ENCODE peak calls at places on chromosomes 7 and 10, in ten cellular contexts. W is right cardiac atrium; N is GM23248; D is pancreas; P is CD4-positive, alpha-beta memory T cell; M is upper lobe of right lung; R is A673; Z is neural progenitor cell; E is left ventricle myocardium inferior; J is CD8-positive, alpha-beta T cell. Q is an unnamed sample. For H3K4me1, the result is how much of the 10 kb centered on the place peaks cover.

GRCh38 chr10:123135415-123136141 is at the start of gene HMX3:
- DNase-seq in W (peak), N (peak), D (no peak), P (peak), M (no peak), R (peak), Z (peak), E (no peak), J (peak), Q (no peak)

GRCh38 chr7:149355390-149356048 is 93.5 kb downstream of the ZNF783 start:
- DNase-seq in W (no peak), N (no peak), D (no peak), P (no peak), M (no peak), R (peak), Z (peak), E (no peak), J (no peak), Q (no peak)

GRCh38 chr7:100692578-100692961 is 1.5 kb downstream of the GIGYF1 start:
- DNase-seq in W (no peak), N (no peak), D (no peak), P (no peak), M (no peak), R (no peak), Z (no peak), E (no peak), J (no peak), Q (no peak)

GRCh38 chr10:59805043-59805442 is 51.8 kb upstream of the MRLN start:
- DNase-seq in W (no peak), N (peak), D (no peak), P (no peak), M (no peak), R (peak), Z (peak), E (no peak), J (no peak), Q (no peak)

GRCh38 chr7:78019457-78020130 is 221.0 kb downstream of the PHTF2 start:
- DNase-seq in W (peak), N (peak), D (peak), P (peak), M (peak), R (peak), Z (peak), E (peak), J (peak), Q (peak)

GRCh38 chr10:66931949-66932343 is 6.1 kb downstream of the LRRTM3 start:
- DNase-seq in W (no peak), N (no peak), D (no peak), P (no peak), M (no peak), R (no peak), Z (no peak), E (no peak), J (no peak), Q (no peak)

GRCh38 chr10:49606981-49607535 is 3.1 kb upstream of the SLC18A3 start:
- DNase-seq in W (peak), N (peak), D (peak), P (peak), M (peak), R (peak), Z (peak), E (peak), J (peak), Q (no peak)

GRCh38 chr10:75126277-75126676 is 14.8 kb downstream of the SAMD8 start:
- DNase-seq in W (no peak), N (peak), D (no peak), P (no peak), M (no peak), R (no peak), Z (no peak), E (no peak), J (no peak), Q (no peak)

GRCh38 chr10:71431945-71432905 is 35.5 kb downstream of the CDH23 start:
- DNase-seq in W (no peak), N (no peak), D (no peak), P (no peak), M (no peak), R (peak), Z (peak), E (no peak), J (no peak), Q (no peak)

GRCh38 chr7:155001756-155002410 is 1.0 kb downstream of the PAXIP1 start:
- DNase-seq in W (no peak), N (peak), D (no peak), P (peak), M (no peak), R (peak), Z (no peak), E (no peak), J (peak), Q (no peak)

DNA sequence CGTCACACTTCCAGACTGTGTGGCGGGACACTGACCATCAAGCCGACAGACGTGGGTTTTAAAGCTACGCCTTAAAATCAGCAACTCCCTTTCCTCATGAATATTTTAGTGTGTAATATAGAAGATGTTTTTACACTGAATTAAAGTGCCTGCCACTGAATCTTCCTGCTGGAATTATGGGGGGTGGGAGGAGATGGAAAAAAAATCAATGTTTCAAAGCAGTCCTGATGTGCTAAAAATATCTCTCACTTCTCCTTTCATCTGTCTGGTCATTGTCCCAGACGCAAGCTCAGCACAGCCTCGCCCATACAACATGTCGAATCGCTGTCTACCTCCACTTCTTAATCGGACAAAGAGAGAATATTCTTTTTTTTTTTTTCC is 165.1 kb upstream of the KLF14 start:
- DNase-seq in W (no peak), N (no peak), D (no peak), P (no peak), M (no peak), R (no peak), Z (no peak), E (no peak), J (no peak), Q (no peak)
- H3K4me1 ChIP-seq in W (under half), N (half or more), D (under half), P (half or more), M (half or more), R (half or more), Z (under half), E (half or more), J (under half), Q (under half)

DNA sequence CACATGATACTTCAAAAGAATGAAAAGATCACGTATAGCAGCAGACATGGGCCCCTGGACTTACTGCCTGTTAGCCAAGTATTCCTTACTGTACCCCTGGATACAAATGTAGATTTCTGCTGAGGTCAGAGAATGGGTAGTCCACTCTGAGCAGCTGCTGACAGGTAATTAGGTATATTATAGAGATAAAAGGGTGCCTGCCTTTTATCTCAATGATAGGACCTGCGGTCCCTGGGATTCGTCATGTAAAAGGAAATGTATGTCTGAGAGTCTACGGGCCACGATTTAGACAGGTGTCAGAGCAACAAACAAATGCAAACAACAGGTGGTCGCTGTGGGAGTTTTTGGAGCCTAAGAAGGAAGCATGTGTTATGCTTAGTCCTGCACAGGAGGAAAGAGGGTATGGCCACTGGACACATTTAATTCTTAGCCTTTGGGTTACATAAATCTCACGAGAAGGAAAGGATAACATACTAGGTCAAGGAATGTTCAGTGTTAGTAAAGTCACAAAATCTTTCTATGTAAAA is 69.3 kb downstream of the VOPP1 start:
- DNase-seq in W (no peak), N (no peak), D (no peak), P (no peak), M (no peak), R (no peak), Z (no peak), E (no peak), J (no peak), Q (no peak)
- H3K4me1 ChIP-seq in W (under half), N (under half), D (under half), P (half or more), M (under half), R (under half), Z (under half), E (half or more), J (under half), Q (under half)

GRCh38 chr7:7207876-7208275 is 25.5 kb downstream of the C1GALT1 start:
- DNase-seq in W (no peak), N (no peak), D (no peak), P (no peak), M (no peak), R (no peak), Z (no peak), E (no peak), J (no peak), Q (no peak)

GRCh38 chr7:7212612-7213011 is 30.3 kb downstream of the C1GALT1 start:
- DNase-seq in W (no peak), N (peak), D (no peak), P (no peak), M (no peak), R (no peak), Z (peak), E (no peak), J (no peak), Q (no peak)

GRCh38 chr7:7210475-7211237 is 28.3 kb downstream of the C1GALT1 start:
- DNase-seq in W (no peak), N (no peak), D (no peak), P (no peak), M (no peak), R (no peak), Z (no peak), E (no peak), J (no peak), Q (no peak)

GRCh38 chr7:7208524-7208923 is 26.2 kb downstream of the C1GALT1 start:
- DNase-seq in W (no peak), N (no peak), D (no peak), P (no peak), M (no peak), R (no peak), Z (no peak), E (no peak), J (no peak), Q (no peak)

GRCh38 chr7:7209412-7210050 is 27.2 kb downstream of the C1GALT1 start:
- DNase-seq in W (no peak), N (no peak), D (no peak), P (no peak), M (no peak), R (no peak), Z (no peak), E (no peak), J (no peak), Q (no peak)
- H3K4me1 ChIP-seq in W (under half), N (under half), D (under half), P (under half), M (under half), R (under half), Z (under half), E (under half), J (under half), Q (under half)

GRCh38 chr10:6300784-6301180 is 98.0 kb downstream of the PFKFB3 start:
- DNase-seq in W (no peak), N (no peak), D (no peak), P (no peak), M (no peak), R (no peak), Z (no peak), E (no peak), J (no peak), Q (no peak)

GRCh38 chr10:6300106-6300783 is 97.5 kb downstream of the PFKFB3 start:
- DNase-seq in W (no peak), N (peak), D (no peak), P (peak), M (no peak), R (peak), Z (no peak), E (no peak), J (peak), Q (no peak)

GRCh38 chr10:6299743-6300105 is 97.0 kb downstream of the PFKFB3 start:
- DNase-seq in W (no peak), N (no peak), D (no peak), P (no peak), M (no peak), R (no peak), Z (no peak), E (no peak), J (no peak), Q (no peak)

GRCh38 chr10:6299234-6299633 is 96.5 kb downstream of the PFKFB3 start:
- DNase-seq in W (no peak), N (no peak), D (no peak), P (no peak), M (no peak), R (no peak), Z (no peak), E (no peak), J (no peak), Q (no peak)

DNA sequence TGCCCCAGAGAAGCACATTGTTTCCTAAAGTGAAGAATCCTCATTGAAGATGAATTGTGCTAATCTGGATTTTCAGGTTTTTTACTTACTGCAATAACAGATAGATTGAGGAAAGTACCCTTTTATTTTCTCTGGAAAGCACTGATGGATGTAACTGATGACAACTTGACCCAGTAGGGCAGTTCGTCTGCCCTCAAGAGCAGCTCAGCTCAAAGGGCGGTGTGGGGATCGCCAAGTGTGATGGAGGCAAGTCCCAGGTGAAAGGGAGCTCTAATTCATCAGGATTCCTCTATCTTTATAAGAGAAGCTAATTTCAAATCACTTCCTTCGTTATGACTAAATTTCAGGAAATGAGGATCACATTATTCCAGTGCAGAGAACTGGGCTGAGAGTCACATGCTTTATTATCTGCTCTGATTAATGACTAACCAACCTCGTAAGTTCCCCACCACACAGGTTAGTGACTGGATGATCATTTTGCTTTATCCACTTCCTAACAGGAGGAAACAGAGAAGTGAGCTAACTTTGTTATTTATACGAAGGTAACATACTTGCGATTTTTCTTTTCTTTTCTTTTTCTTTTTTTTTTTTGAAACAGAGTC is 98.9 kb downstream of the PFKFB3 start:
- DNase-seq in W (no peak), N (no peak), D (no peak), P (no peak), M (no peak), R (no peak), Z (no peak), E (no peak), J (no peak), Q (no peak)
- H3K4me1 ChIP-seq in W (under half), N (under half), D (under half), P (under half), M (under half), R (under half), Z (under half), E (under half), J (under half), Q (under half)

GRCh38 chr7:55556031-55556430 is 16.3 kb downstream of the VOPP1 start:
- DNase-seq in W (no peak), N (no peak), D (no peak), P (no peak), M (no peak), R (no peak), Z (no peak), E (no peak), J (no peak), Q (no peak)
- H3K4me1 ChIP-seq in W (under half), N (under half), D (under half), P (half or more), M (under half), R (under half), Z (under half), E (half or more), J (under half), Q (under half)

GRCh38 chr7:139827042-139827441 is 2.0 kb upstream of the TBXAS1 start:
- DNase-seq in W (no peak), N (no peak), D (no peak), P (no peak), M (no peak), R (no peak), Z (no peak), E (no peak), J (no peak), Q (no peak)
- H3K4me1 ChIP-seq in W (under half), N (under half), D (under half), P (under half), M (under half), R (under half), Z (under half), E (under half), J (under half), Q (under half)

GRCh38 chr10:11684717-11685645 is 57.2 kb upstream of the ECHDC3 start:
- DNase-seq in W (peak), N (peak), D (no peak), P (peak), M (peak), R (peak), Z (peak), E (peak), J (peak), Q (peak)

GRCh38 chr10:11689945-11690736 is 52.0 kb upstream of the ECHDC3 start:
- DNase-seq in W (no peak), N (no peak), D (peak), P (no peak), M (no peak), R (no peak), Z (no peak), E (no peak), J (no peak), Q (no peak)

GRCh38 chr10:11685787-11686218 is 56.4 kb upstream of the ECHDC3 start:
- DNase-seq in W (peak), N (peak), D (peak), P (peak), M (peak), R (peak), Z (no peak), E (peak), J (peak), Q (peak)

GRCh38 chr10:11687779-11688447 is 54.3 kb upstream of the ECHDC3 start:
- DNase-seq in W (no peak), N (no peak), D (no peak), P (no peak), M (no peak), R (no peak), Z (no peak), E (no peak), J (no peak), Q (no peak)

DNA sequence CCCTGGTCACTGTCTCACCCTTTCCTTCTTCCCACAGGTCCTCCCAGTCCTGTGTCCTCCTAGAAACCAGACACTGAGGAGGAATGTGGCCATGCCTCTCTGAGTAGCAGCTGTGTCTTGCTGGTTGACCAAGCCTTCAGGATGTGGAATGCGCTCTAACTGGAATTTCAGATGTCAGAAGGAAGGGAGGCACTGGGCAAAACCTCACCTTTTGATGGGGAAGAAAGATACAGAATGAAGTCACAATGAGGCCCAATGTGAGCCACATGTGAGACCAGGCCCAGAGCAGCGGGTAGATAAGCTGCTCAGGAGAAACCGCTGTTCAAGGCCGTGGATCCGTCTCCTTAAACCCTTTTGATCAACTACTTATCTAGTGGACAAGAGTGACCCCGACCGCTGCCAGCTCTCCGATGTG is 54.8 kb upstream of the ECHDC3 start:
- DNase-seq in W (no peak), N (no peak), D (no peak), P (no peak), M (no peak), R (no peak), Z (no peak), E (no peak), J (no peak), Q (no peak)
- H3K4me1 ChIP-seq in W (under half), N (under half), D (under half), P (under half), M (under half), R (under half), Z (under half), E (under half), J (under half), Q (under half)

GRCh38 chr10:79422178-79422892 is 23.1 kb downstream of the ZCCHC24 start:
- DNase-seq in W (peak), N (peak), D (peak), P (no peak), M (no peak), R (peak), Z (no peak), E (peak), J (no peak), Q (peak)
- H3K4me1 ChIP-seq in W (under half), N (under half), D (under half), P (under half), M (half or more), R (under half), Z (under half), E (under half), J (under half), Q (half or more)

GRCh38 chr10:8044908-8045727 is 9.4 kb upstream of the GATA3 start:
- DNase-seq in W (no peak), N (no peak), D (no peak), P (peak), M (no peak), R (no peak), Z (peak), E (no peak), J (no peak), Q (peak)
- H3K4me1 ChIP-seq in W (under half), N (under half), D (under half), P (half or more), M (under half), R (under half), Z (under half), E (half or more), J (half or more), Q (under half)